ENCODE peak calls at places on chromosomes 11 and 22, in nine cellular contexts. One of them, this sample, is unnamed.

GRCh38 chr22:24109649-24110048 is 71.6 kb upstream of the SUSD2 start:
- DNase-seq in right lobe of liver: no peak
- DNase-seq in neural progenitor cell: no peak
- DNase-seq in lung: no peak
- DNase-seq in CD8-positive, alpha-beta T cell: no peak
- DNase-seq in HCT116: no peak
- DNase-seq in adrenal gland: no peak
- DNase-seq in MM.1S: no peak
- DNase-seq in left lung: no peak
- DNase-seq in this sample: no peak

GRCh38 chr11:33633251-33634003 is 67.2 kb downstream of the C11orf91 start:
- DNase-seq in neural progenitor cell: no peak
- DNase-seq in adrenal gland: peak; percentile 25
- DNase-seq in left lung: no peak
- DNase-seq in MM.1S: no peak
- DNase-seq in right lobe of liver: no peak
- DNase-seq in lung: no peak
- DNase-seq in CD8-positive, alpha-beta T cell: no peak
- DNase-seq in HCT116: peak; percentile 98
- DNase-seq in this sample: no peak

GRCh38 chr22:24434472-24435322 is 7.3 kb downstream of the ADORA2A start:
- DNase-seq in neural progenitor cell: no peak
- DNase-seq in right lobe of liver: no peak
- DNase-seq in CD8-positive, alpha-beta T cell: peak; percentile 79
- DNase-seq in MM.1S: peak; percentile 90
- DNase-seq in HCT116: no peak
- DNase-seq in adrenal gland: peak; percentile 48
- DNase-seq in left lung: peak; percentile 49
- DNase-seq in lung: no peak
- DNase-seq in this sample: peak; percentile 86

GRCh38 chr11:12831471-12832202 is 157.4 kb downstream of the TEAD1 start:
- DNase-seq in HCT116: no peak
- DNase-seq in right lobe of liver: no peak
- DNase-seq in left lung: no peak
- DNase-seq in adrenal gland: no peak
- DNase-seq in CD8-positive, alpha-beta T cell: no peak
- DNase-seq in lung: no peak
- DNase-seq in MM.1S: no peak
- DNase-seq in neural progenitor cell: no peak
- DNase-seq in this sample: no peak

GRCh38 chr11:121067453-121067852 is 33.6 kb upstream of the TECTA start:
- DNase-seq in lung: no peak
- DNase-seq in neural progenitor cell: no peak
- DNase-seq in left lung: no peak
- DNase-seq in MM.1S: no peak
- DNase-seq in CD8-positive, alpha-beta T cell: no peak
- DNase-seq in right lobe of liver: no peak
- DNase-seq in adrenal gland: no peak
- DNase-seq in HCT116: no peak
- DNase-seq in this sample: no peak

GRCh38 chr11:80350541-80350940 is 909.7 kb upstream of the TENM4 start:
- DNase-seq in HCT116: no peak
- DNase-seq in adrenal gland: no peak
- DNase-seq in neural progenitor cell: no peak
- DNase-seq in left lung: no peak
- DNase-seq in right lobe of liver: no peak
- DNase-seq in CD8-positive, alpha-beta T cell: no peak
- DNase-seq in MM.1S: no peak
- DNase-seq in lung: no peak
- DNase-seq in this sample: no peak

GRCh38 chr11:114162719-114163123 is 103.2 kb downstream of the ZBTB16 start:
- DNase-seq in CD8-positive, alpha-beta T cell: no peak
- DNase-seq in left lung: peak; percentile 83
- DNase-seq in MM.1S: no peak
- DNase-seq in neural progenitor cell: no peak
- DNase-seq in adrenal gland: peak; percentile 96
- DNase-seq in HCT116: no peak
- DNase-seq in lung: peak; percentile 92
- DNase-seq in right lobe of liver: peak; percentile 95
- DNase-seq in this sample: no peak

GRCh38 chr22:26342719-26343449 is 86.2 kb upstream of the ASPHD2 start:
- DNase-seq in lung: no peak
- DNase-seq in HCT116: no peak
- DNase-seq in neural progenitor cell: no peak
- DNase-seq in adrenal gland: no peak
- DNase-seq in right lobe of liver: no peak
- DNase-seq in CD8-positive, alpha-beta T cell: no peak
- DNase-seq in MM.1S: no peak
- DNase-seq in left lung: no peak
- DNase-seq in this sample: no peak

GRCh38 chr11:86046111-86046510 is 22.8 kb downstream of the PICALM start:
- DNase-seq in lung: no peak
- DNase-seq in neural progenitor cell: no peak
- DNase-seq in right lobe of liver: no peak
- DNase-seq in HCT116: no peak
- DNase-seq in left lung: no peak
- DNase-seq in MM.1S: no peak
- DNase-seq in CD8-positive, alpha-beta T cell: no peak
- DNase-seq in adrenal gland: no peak
- DNase-seq in this sample: no peak

GRCh38 chr11:102267602-102268001 is 49.7 kb upstream of the BIRC3 start:
- DNase-seq in HCT116: no peak
- DNase-seq in adrenal gland: no peak
- DNase-seq in MM.1S: no peak
- DNase-seq in left lung: no peak
- DNase-seq in right lobe of liver: no peak
- DNase-seq in CD8-positive, alpha-beta T cell: no peak
- DNase-seq in lung: no peak
- DNase-seq in neural progenitor cell: no peak
- DNase-seq in this sample: no peak

GRCh38 chr11:78547931-78548705 is 26.5 kb downstream of the NARS2 start:
- DNase-seq in lung: no peak
- DNase-seq in right lobe of liver: no peak
- DNase-seq in CD8-positive, alpha-beta T cell: no peak
- DNase-seq in MM.1S: no peak
- DNase-seq in HCT116: no peak
- DNase-seq in neural progenitor cell: no peak
- DNase-seq in left lung: no peak
- DNase-seq in adrenal gland: no peak
- DNase-seq in this sample: no peak

GRCh38 chr11:70845761-70846160 is 406.6 kb downstream of the SHANK2 start:
- DNase-seq in lung: no peak
- DNase-seq in HCT116: no peak
- DNase-seq in adrenal gland: no peak
- DNase-seq in CD8-positive, alpha-beta T cell: no peak
- DNase-seq in left lung: no peak
- DNase-seq in right lobe of liver: no peak
- DNase-seq in MM.1S: no peak
- DNase-seq in neural progenitor cell: no peak
- DNase-seq in this sample: no peak

GRCh38 chr11:17607572-17608570 is 60.8 kb downstream of the OTOG start:
- DNase-seq in adrenal gland: no peak
- DNase-seq in CD8-positive, alpha-beta T cell: no peak
- DNase-seq in right lobe of liver: no peak
- DNase-seq in neural progenitor cell: no peak
- DNase-seq in left lung: peak; percentile 11
- DNase-seq in HCT116: no peak
- DNase-seq in MM.1S: no peak
- DNase-seq in lung: peak; percentile 26
- DNase-seq in this sample: no peak

GRCh38 chr11:45580399-45580798 is 85.0 kb downstream of the CHST1 start:
- DNase-seq in HCT116: no peak
- DNase-seq in adrenal gland: peak; percentile 36
- DNase-seq in lung: no peak
- DNase-seq in MM.1S: peak; percentile 40
- DNase-seq in neural progenitor cell: peak; percentile 65
- DNase-seq in left lung: no peak
- DNase-seq in right lobe of liver: no peak
- DNase-seq in CD8-positive, alpha-beta T cell: no peak
- DNase-seq in this sample: no peak

GRCh38 chr11:126469308-126469707 is 113.8 kb downstream of the ST3GAL4 start:
- DNase-seq in right lobe of liver: no peak
- DNase-seq in HCT116: no peak
- DNase-seq in left lung: no peak
- DNase-seq in MM.1S: no peak
- DNase-seq in lung: no peak
- DNase-seq in neural progenitor cell: no peak
- DNase-seq in adrenal gland: no peak
- DNase-seq in CD8-positive, alpha-beta T cell: no peak
- DNase-seq in this sample: no peak

GRCh38 chr11:60119708-60120107 is 31.2 kb downstream of the MS4A2 start:
- DNase-seq in HCT116: no peak
- DNase-seq in MM.1S: no peak
- DNase-seq in left lung: no peak
- DNase-seq in lung: no peak
- DNase-seq in CD8-positive, alpha-beta T cell: no peak
- DNase-seq in right lobe of liver: no peak
- DNase-seq in adrenal gland: no peak
- DNase-seq in neural progenitor cell: no peak
- DNase-seq in this sample: no peak

GRCh38 chr22:50474711-50475651 is at the start of gene SBF1:
- DNase-seq in right lobe of liver: peak; percentile 96
- DNase-seq in CD8-positive, alpha-beta T cell: peak; percentile 91
- DNase-seq in neural progenitor cell: peak; percentile 98
- DNase-seq in MM.1S: peak; percentile 93
- DNase-seq in left lung: peak; percentile 94
- DNase-seq in lung: peak; percentile 90
- DNase-seq in HCT116: peak; percentile 78
- DNase-seq in adrenal gland: peak; percentile 92
- DNase-seq in this sample: peak; percentile 91

DNA sequence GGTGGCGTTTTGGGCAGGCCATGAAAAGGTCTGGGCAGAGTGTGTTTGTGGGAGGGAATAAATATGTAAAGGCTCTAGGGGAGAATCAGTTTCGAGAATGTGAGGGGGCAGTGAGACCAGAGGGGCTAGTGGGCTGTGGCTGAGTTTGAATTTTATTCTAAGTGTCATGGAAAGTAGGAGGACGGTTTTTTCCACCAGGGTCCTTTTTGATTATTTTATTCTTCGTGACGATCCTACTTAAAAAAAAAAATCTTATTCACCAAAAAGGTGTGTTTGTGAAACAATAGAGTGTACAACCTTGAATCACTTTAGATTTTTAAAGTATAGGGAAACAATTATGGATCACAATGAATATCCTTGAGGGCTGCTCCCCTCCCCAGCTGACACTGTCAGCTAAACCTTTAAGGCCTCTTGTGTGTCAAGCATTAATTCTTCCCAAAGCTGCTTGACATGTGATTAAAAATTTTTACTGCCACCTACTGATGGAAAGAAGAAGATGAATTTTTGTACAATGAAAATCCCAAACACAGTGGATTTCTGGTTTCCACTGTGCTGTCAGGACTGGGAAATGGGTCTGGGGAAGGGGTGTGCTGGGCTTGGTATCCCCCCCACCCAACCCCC is 107.5 kb upstream of the OR4B1 start:
- DNase-seq in CD8-positive, alpha-beta T cell: peak; percentile 31
- DNase-seq in lung: no peak
- DNase-seq in MM.1S: peak; percentile 63
- DNase-seq in adrenal gland: no peak
- DNase-seq in left lung: no peak
- DNase-seq in HCT116: peak; percentile 37
- DNase-seq in right lobe of liver: peak; percentile 23
- DNase-seq in neural progenitor cell: peak; percentile 26
- DNase-seq in this sample: no peak
- TF ChIP-seq CTCF in CD8-positive, alpha-beta T cell: peak; percentile 10
- TF ChIP-seq CTCF in lung: peak; percentile 6
- TF ChIP-seq CTCF in MM.1S: peak; percentile 45
- TF ChIP-seq CTCF in adrenal gland: peak; percentile 20
- TF ChIP-seq CTCF in left lung: peak; percentile 34
- TF ChIP-seq CTCF in HCT116: peak; percentile 63
- TF ChIP-seq CTCF in right lobe of liver: peak; percentile 44
- TF ChIP-seq CTCF in neural progenitor cell: peak; percentile 41
- TF ChIP-seq CTCF in this sample: peak; percentile 49

GRCh38 chr22:46047841-46048595 is 71.1 kb upstream of the WNT7B start:
- DNase-seq in HCT116: no peak
- DNase-seq in neural progenitor cell: no peak
- DNase-seq in left lung: peak; percentile 49
- DNase-seq in lung: no peak
- DNase-seq in MM.1S: no peak
- DNase-seq in right lobe of liver: peak; percentile 48
- DNase-seq in CD8-positive, alpha-beta T cell: no peak
- DNase-seq in adrenal gland: peak; percentile 18
- DNase-seq in this sample: no peak
- H3K4me3 ChIP-seq in HCT116: no peak overlapping the region
- H3K4me3 ChIP-seq in neural progenitor cell: no peak overlapping the region
- H3K4me3 ChIP-seq in left lung: no peak overlapping the region
- H3K4me3 ChIP-seq in lung: no peak overlapping the region
- H3K4me3 ChIP-seq in MM.1S: no peak overlapping the region
- H3K4me3 ChIP-seq in right lobe of liver: no peak overlapping the region
- H3K4me3 ChIP-seq in CD8-positive, alpha-beta T cell: no peak overlapping the region
- H3K4me3 ChIP-seq in adrenal gland: no peak overlapping the region
- H3K4me3 ChIP-seq in this sample: no peak overlapping the region

GRCh38 chr11:67492801-67493547 is 10.1 kb downstream of the AIP start:
- DNase-seq in left lung: no peak
- DNase-seq in MM.1S: no peak
- DNase-seq in neural progenitor cell: no peak
- DNase-seq in CD8-positive, alpha-beta T cell: no peak
- DNase-seq in adrenal gland: no peak
- DNase-seq in HCT116: no peak
- DNase-seq in right lobe of liver: no peak
- DNase-seq in lung: no peak
- DNase-seq in this sample: peak; percentile 30
- H3K36me3 ChIP-seq in left lung: no peaks in the 10 kb centered on the region
- H3K36me3 ChIP-seq in MM.1S: no peaks in the 10 kb centered on the region
- H3K36me3 ChIP-seq in neural progenitor cell: no peaks in the 10 kb centered on the region
- H3K36me3 ChIP-seq in CD8-positive, alpha-beta T cell: peaks cover 48% of the 10 kb centered on the region
- H3K36me3 ChIP-seq in adrenal gland: peaks cover 70% of the 10 kb centered on the region
- H3K36me3 ChIP-seq in HCT116: peaks cover 5% of the 10 kb centered on the region
- H3K36me3 ChIP-seq in right lobe of liver: peaks cover 6% of the 10 kb centered on the region
- H3K36me3 ChIP-seq in lung: peaks cover 77% of the 10 kb centered on the region
- H3K36me3 ChIP-seq in this sample: peaks cover 59% of the 10 kb centered on the region

GRCh38 chr11:106420048-106420665 is 342.7 kb downstream of the AASDHPPT start:
- DNase-seq in MM.1S: no peak
- DNase-seq in left lung: no peak
- DNase-seq in adrenal gland: no peak
- DNase-seq in CD8-positive, alpha-beta T cell: no peak
- DNase-seq in HCT116: no peak
- DNase-seq in neural progenitor cell: no peak
- DNase-seq in lung: no peak
- DNase-seq in right lobe of liver: no peak
- DNase-seq in this sample: no peak

GRCh38 chr11:106413222-106413621 is 335.8 kb downstream of the AASDHPPT start:
- DNase-seq in CD8-positive, alpha-beta T cell: no peak
- DNase-seq in adrenal gland: no peak
- DNase-seq in MM.1S: peak; percentile 39
- DNase-seq in left lung: no peak
- DNase-seq in right lobe of liver: no peak
- DNase-seq in lung: no peak
- DNase-seq in HCT116: no peak
- DNase-seq in neural progenitor cell: no peak
- DNase-seq in this sample: no peak

GRCh38 chr11:106410902-106411301 is 333.4 kb downstream of the AASDHPPT start:
- DNase-seq in HCT116: no peak
- DNase-seq in right lobe of liver: no peak
- DNase-seq in MM.1S: no peak
- DNase-seq in CD8-positive, alpha-beta T cell: no peak
- DNase-seq in adrenal gland: no peak
- DNase-seq in lung: no peak
- DNase-seq in left lung: no peak
- DNase-seq in neural progenitor cell: no peak
- DNase-seq in this sample: no peak

GRCh38 chr11:106418786-106419185 is 341.3 kb downstream of the AASDHPPT start:
- DNase-seq in HCT116: no peak
- DNase-seq in right lobe of liver: no peak
- DNase-seq in adrenal gland: no peak
- DNase-seq in lung: no peak
- DNase-seq in neural progenitor cell: no peak
- DNase-seq in CD8-positive, alpha-beta T cell: no peak
- DNase-seq in left lung: no peak
- DNase-seq in MM.1S: no peak
- DNase-seq in this sample: no peak

GRCh38 chr11:106415510-106415909 is 338.0 kb downstream of the AASDHPPT start:
- DNase-seq in right lobe of liver: no peak
- DNase-seq in left lung: no peak
- DNase-seq in CD8-positive, alpha-beta T cell: no peak
- DNase-seq in lung: no peak
- DNase-seq in HCT116: no peak
- DNase-seq in MM.1S: no peak
- DNase-seq in adrenal gland: no peak
- DNase-seq in neural progenitor cell: no peak
- DNase-seq in this sample: no peak
- TF ChIP-seq CTCF in right lobe of liver: no peak
- TF ChIP-seq CTCF in left lung: no peak
- TF ChIP-seq CTCF in CD8-positive, alpha-beta T cell: no peak
- TF ChIP-seq CTCF in lung: no peak
- TF ChIP-seq CTCF in HCT116: no peak
- TF ChIP-seq CTCF in MM.1S: no peak
- TF ChIP-seq CTCF in adrenal gland: no peak
- TF ChIP-seq CTCF in neural progenitor cell: peak; percentile 23
- TF ChIP-seq CTCF in this sample: no peak

This sample was measured in GM06990.